ENCODE peak calls at places on chromosomes 3 and 15, in seven cellular contexts. P, R, Z, H, E, X and F are unnamed samples.

GRCh38 chr3:9703736-9704342 is at the start of gene CPNE9:
- DNase-seq in P (no peak), R (no peak), Z (no peak), H (no peak), E (no peak), X (no peak), F (no peak)

GRCh38 chr3:195556390-195556789 is 13.3 kb upstream of the PPP1R2 start:
- DNase-seq in P (no peak), R (no peak), Z (no peak), H (no peak), E (peak), X (no peak), F (no peak)

GRCh38 chr3:42518800-42519567 is 16.5 kb downstream of the VIPR1 start:
- DNase-seq in P (no peak), R (no peak), Z (peak), H (no peak), E (no peak), X (no peak), F (no peak)

GRCh38 chr15:71043373-71043772 is 71.9 kb upstream of the THSD4 start:
- DNase-seq in P (no peak), R (no peak), Z (no peak), H (no peak), E (peak), X (no peak), F (no peak)

GRCh38 chr15:50906954-50907865 is 1.3 kb upstream of the AP4E1 start:
- DNase-seq in P (no peak), R (no peak), Z (peak), H (peak), E (peak), X (no peak), F (peak)

GRCh38 chr15:70171224-70171886 is 73.6 kb upstream of the TLE3 start:
- DNase-seq in P (no peak), R (no peak), Z (no peak), H (no peak), E (no peak), X (no peak), F (no peak)

GRCh38 chr15:67019886-67020520 is 45.4 kb upstream of the SMAD3 start:
- DNase-seq in P (no peak), R (no peak), Z (no peak), H (no peak), E (no peak), X (no peak), F (no peak)

GRCh38 chr3:14143826-14144225 is 19.0 kb downstream of the TMEM43 start:
- DNase-seq in P (peak), R (no peak), Z (no peak), H (peak), E (peak), X (no peak), F (no peak)

GRCh38 chr3:59809016-59809415 is 759.2 kb upstream of the CFAP20DC start:
- DNase-seq in P (no peak), R (no peak), Z (no peak), H (no peak), E (peak), X (no peak), F (no peak)

GRCh38 chr3:8895829-8896228 is 67.4 kb downstream of the RAD18 start:
- DNase-seq in P (no peak), R (no peak), Z (no peak), H (no peak), E (no peak), X (no peak), F (no peak)

GRCh38 chr3:11610044-11610671 is 33.6 kb downstream of the VGLL4 start:
- DNase-seq in P (no peak), R (no peak), Z (no peak), H (no peak), E (no peak), X (no peak), F (peak)

GRCh38 chr3:124053871-124054270 is 61.9 kb upstream of the ROPN1 start:
- DNase-seq in P (no peak), R (no peak), Z (no peak), H (no peak), E (no peak), X (no peak), F (no peak)

DNA sequence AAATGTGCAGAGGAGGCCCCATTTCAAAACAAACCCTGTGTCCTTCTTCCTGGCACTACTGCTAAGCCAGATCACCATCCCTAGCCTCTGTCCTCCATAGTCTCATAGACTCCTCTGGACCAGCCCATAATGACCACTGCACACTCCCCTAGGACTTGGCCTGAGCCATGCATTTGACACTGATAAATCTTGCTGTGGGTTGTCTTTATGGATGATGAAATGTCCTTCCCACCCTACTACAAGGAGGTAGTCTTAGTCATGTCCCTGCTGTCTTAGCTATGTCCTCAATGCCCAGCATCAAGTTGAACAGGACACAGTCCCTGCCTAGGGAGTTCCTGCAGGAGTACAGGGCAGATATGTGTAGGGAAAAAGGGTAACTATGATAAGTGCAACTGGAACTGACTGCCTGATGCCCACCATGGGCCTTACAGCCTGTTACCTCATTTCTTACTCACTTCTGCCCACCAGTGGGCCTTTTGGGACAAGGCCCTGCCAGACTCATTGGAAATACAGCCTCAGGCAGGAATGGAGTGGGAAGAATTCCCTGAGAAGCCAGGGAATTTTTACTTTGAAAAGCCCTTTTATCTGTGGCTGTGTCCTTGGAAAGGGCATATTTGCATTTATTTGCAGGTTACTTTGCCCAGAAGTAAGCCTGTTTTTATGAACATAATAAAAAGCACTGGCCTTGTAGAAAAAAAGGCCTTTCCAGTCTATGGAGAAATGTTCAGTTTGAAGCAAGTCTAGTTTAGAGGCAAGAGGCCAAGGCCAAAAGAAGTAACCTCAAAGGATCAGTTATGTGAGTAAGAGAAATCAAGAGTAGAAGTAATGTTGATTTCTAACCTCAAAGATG is 199.6 kb upstream of the EIF1B start:
- DNase-seq in P (no peak), R (no peak), Z (no peak), H (no peak), E (no peak), X (no peak), F (no peak)
- TF ChIP-seq CTCF in P (no peak), R (no peak), Z (no peak), H (no peak), E (no peak), X (no peak), F (no peak)

GRCh38 chr15:79593119-79593869 is 161.2 kb downstream of the MINAR1 start:
- DNase-seq in P (no peak), R (no peak), Z (peak), H (no peak), E (peak), X (no peak), F (no peak)
- TF ChIP-seq CTCF in P (peak), R (no peak), Z (peak), H (peak), E (no peak), X (peak), F (no peak)

DNA sequence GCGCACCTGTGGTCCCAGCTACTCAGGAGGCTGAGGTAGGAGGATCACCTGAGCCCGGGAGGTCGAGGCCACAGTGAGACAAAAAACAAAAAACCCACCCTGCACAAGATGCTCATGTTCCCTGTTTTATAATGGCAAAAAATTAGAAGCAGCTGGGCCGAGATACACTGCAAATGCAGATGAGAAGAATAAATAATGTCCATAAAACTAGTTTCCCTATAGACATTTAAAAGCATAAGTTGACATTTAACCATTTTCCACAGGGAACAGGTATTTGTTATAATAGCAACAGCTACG is 537 bp upstream of the SCAP start:
- DNase-seq in P (no peak), R (no peak), Z (no peak), H (no peak), E (no peak), X (no peak), F (no peak)
- TF ChIP-seq CTCF in P (no peak), R (no peak), Z (no peak), H (no peak), E (no peak), X (no peak), F (no peak)

DNA sequence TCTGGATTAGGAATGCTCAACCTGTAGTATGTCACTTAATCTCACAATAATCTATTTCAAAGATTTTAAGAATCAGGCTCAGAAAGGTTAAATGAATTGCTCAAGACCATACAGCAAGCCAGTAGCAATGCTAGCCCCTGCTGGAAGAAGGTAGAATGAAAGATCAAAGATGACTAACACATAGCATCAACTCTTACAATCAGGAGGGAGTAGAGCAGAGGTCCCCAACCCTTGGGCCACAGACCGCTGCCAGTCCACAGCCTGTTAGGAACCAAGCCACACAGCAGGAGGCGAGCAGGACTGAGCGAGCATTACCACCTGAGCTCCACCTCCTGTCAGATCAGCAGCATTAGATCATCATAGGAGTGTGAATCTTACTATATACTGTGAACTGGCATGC is 15.5 kb upstream of the GATM start:
- DNase-seq in P (no peak), R (no peak), Z (peak), H (peak), E (peak), X (no peak), F (no peak)
- TF ChIP-seq CTCF in P (no peak), R (no peak), Z (peak), H (no peak), E (peak), X (peak), F (no peak)

DNA sequence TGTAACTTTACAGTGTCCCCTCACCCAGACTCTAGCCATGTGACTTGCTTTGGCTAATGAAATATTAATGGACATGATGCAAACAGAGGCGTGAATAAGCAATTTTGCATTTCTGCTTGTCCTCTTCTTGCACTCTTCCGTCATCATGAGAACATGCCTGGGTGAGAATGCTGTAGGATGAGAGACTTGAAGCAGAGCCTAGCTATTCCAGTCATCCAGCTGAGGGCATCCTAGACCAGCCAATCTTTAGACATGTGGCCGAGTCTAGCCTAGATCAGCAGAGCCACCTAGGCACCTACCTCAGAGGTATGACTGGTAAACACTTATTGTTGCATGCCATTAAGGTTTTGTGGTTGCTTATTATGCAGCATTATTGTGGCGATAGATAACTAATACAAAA is 450.5 kb upstream of the AZI2 start:
- DNase-seq in P (no peak), R (no peak), Z (no peak), H (no peak), E (peak), X (no peak), F (no peak)
- TF ChIP-seq CTCF in P (no peak), R (no peak), Z (no peak), H (no peak), E (peak), X (no peak), F (no peak)

GRCh38 chr3:141421639-141422319 is 53.5 kb downstream of the ZBTB38 start:
- DNase-seq in P (no peak), R (no peak), Z (no peak), H (no peak), E (peak), X (no peak), F (no peak)
- TF ChIP-seq CTCF in P (no peak), R (no peak), Z (no peak), H (no peak), E (no peak), X (no peak), F (no peak)

GRCh38 chr15:68646156-68646555 is 67.4 kb downstream of the CORO2B start:
- DNase-seq in P (no peak), R (peak), Z (no peak), H (no peak), E (no peak), X (no peak), F (no peak)

GRCh38 chr15:68643216-68643830 is 64.5 kb downstream of the CORO2B start:
- DNase-seq in P (no peak), R (peak), Z (no peak), H (no peak), E (no peak), X (no peak), F (no peak)

GRCh38 chr15:68642491-68642845 is 63.7 kb downstream of the CORO2B start:
- DNase-seq in P (no peak), R (peak), Z (no peak), H (no peak), E (peak), X (no peak), F (no peak)

GRCh38 chr15:68644996-68645395 is 66.2 kb downstream of the CORO2B start:
- DNase-seq in P (no peak), R (peak), Z (no peak), H (no peak), E (no peak), X (no peak), F (no peak)

GRCh38 chr15:68644088-68644904 is 65.5 kb downstream of the CORO2B start:
- DNase-seq in P (no peak), R (peak), Z (no peak), H (no peak), E (peak), X (no peak), F (no peak)
- TF ChIP-seq CTCF in P (no peak), R (no peak), Z (no peak), H (no peak), E (no peak), X (no peak), F (no peak)

GRCh38 chr3:45682786-45683185 is 6.4 kb upstream of the SACM1L start:
- DNase-seq in P (no peak), R (no peak), Z (no peak), H (no peak), E (no peak), X (no peak), F (no peak)

GRCh38 chr3:45686850-45687249 is 2.3 kb upstream of the SACM1L start:
- DNase-seq in P (no peak), R (no peak), Z (no peak), H (no peak), E (no peak), X (no peak), F (no peak)

GRCh38 chr3:45683417-45684326 is 5.5 kb upstream of the SACM1L start:
- DNase-seq in P (no peak), R (no peak), Z (no peak), H (no peak), E (no peak), X (no peak), F (no peak)

GRCh38 chr3:45682311-45682710 is 6.9 kb upstream of the SACM1L start:
- DNase-seq in P (no peak), R (no peak), Z (no peak), H (no peak), E (no peak), X (no peak), F (no peak)

DNA sequence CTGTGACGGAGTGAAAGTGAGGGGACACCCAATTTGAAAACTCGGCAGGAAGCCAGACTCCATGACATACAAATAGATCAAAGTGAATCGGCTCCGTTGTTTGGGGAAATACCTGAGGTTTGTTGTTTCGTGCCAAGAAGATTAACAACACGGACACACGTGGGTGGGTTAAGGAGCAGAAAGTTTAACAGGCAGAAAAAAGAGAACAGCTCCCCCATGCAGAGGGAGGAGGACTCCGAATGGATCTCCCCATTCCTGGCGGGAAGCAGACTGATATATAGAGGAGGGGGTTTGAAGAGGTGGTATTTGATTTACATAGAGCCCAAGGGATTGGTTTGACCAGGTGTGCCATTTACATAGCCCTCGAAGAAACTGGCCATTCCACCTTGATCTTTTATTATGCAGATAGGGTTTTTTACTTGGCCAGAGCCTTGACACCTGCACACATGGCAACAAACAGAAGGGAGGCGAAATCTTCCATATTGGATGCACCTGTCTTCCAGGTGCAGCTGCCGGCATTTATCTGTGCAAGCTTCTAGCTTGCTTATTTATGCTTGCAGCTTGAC is 4.8 kb upstream of the SACM1L start:
- DNase-seq in P (no peak), R (no peak), Z (no peak), H (no peak), E (no peak), X (no peak), F (no peak)
- TF ChIP-seq CTCF in P (no peak), R (no peak), Z (no peak), H (no peak), E (no peak), X (no peak), F (no peak)